ENCODE peak calls at places on chromosomes 2 and 18, in seven cellular contexts. U is uterus, M is globus pallidus, P is cardiac fibroblast, I is Peyer's patch, H is fibroblast of pulmonary artery, F is hepatic stellate cell. R is an unnamed sample.

GRCh38 chr2:38716185-38716584 is 35.0 kb downstream of the SRSF7 start:
- DNase-seq in U (no peak), M (no peak), P (peak), I (no peak), H (peak), F (no peak), R (no peak)

GRCh38 chr2:38750011-38750792 is 959 bp downstream of the SRSF7 start:
- DNase-seq in U (peak), M (peak), P (peak), I (peak), H (peak), F (peak), R (peak)

GRCh38 chr2:85853499-85854165 is 35.2 kb downstream of the ST3GAL5 start:
- DNase-seq in U (no peak), M (no peak), P (no peak), I (no peak), H (no peak), F (no peak), R (no peak)

GRCh38 chr2:69214898-69215297 is 172.1 kb downstream of the GFPT1 start:
- DNase-seq in U (no peak), M (peak), P (peak), I (no peak), H (peak), F (no peak), R (no peak)

GRCh38 chr2:126756125-126756524 is 100.2 kb downstream of the GYPC start:
- DNase-seq in U (no peak), M (no peak), P (no peak), I (peak), H (no peak), F (no peak), R (no peak)

GRCh38 chr2:66555076-66555475 is 120.2 kb downstream of the MEIS1 start:
- DNase-seq in U (no peak), M (no peak), P (peak), I (no peak), H (peak), F (no peak), R (no peak)

GRCh38 chr2:74003494-74004211 is 18.9 kb downstream of the TET3 start:
- DNase-seq in U (peak), M (no peak), P (peak), I (peak), H (peak), F (peak), R (no peak)

GRCh38 chr2:178295115-178295514 is 100.8 kb downstream of the OSBPL6 start:
- DNase-seq in U (no peak), M (no peak), P (no peak), I (no peak), H (no peak), F (no peak), R (no peak)

GRCh38 chr18:45625596-45625995 is 10.3 kb downstream of the SLC14A2 start:
- DNase-seq in U (no peak), M (no peak), P (no peak), I (no peak), H (no peak), F (no peak), R (no peak)

GRCh38 chr2:108239786-108240185 is at the start of gene SULT1C3:
- DNase-seq in U (no peak), M (no peak), P (no peak), I (peak), H (no peak), F (no peak), R (no peak)

GRCh38 chr2:105977212-105977611 is 216.9 kb downstream of the UXS1 start:
- DNase-seq in U (no peak), M (no peak), P (peak), I (peak), H (peak), F (peak), R (peak)

GRCh38 chr2:8352300-8352699 is 329.6 kb upstream of the ID2 start:
- DNase-seq in U (no peak), M (no peak), P (no peak), I (no peak), H (no peak), F (no peak), R (no peak)

GRCh38 chr2:187369471-187369870 is 78.6 kb downstream of the CALCRL start:
- DNase-seq in U (no peak), M (no peak), P (no peak), I (no peak), H (no peak), F (no peak), R (no peak)

GRCh38 chr18:75884728-75885127 is 457.2 kb upstream of the SMIM21 start:
- DNase-seq in U (no peak), M (no peak), P (peak), I (no peak), H (no peak), F (no peak), R (no peak)

GRCh38 chr18:59540356-59540755 is 156.9 kb downstream of the CCBE1 start:
- DNase-seq in U (no peak), M (no peak), P (peak), I (no peak), H (peak), F (no peak), R (no peak)

GRCh38 chr2:224952942-224953657 is 89.2 kb downstream of the DOCK10 start:
- DNase-seq in U (no peak), M (no peak), P (no peak), I (peak), H (no peak), F (no peak), R (no peak)

GRCh38 chr2:68734688-68735525 is at the start of gene ARHGAP25:
- DNase-seq in U (no peak), M (peak), P (no peak), I (peak), H (no peak), F (no peak), R (no peak)

GRCh38 chr2:126788113-126788512 is 110.6 kb upstream of the TEX51 start:
- DNase-seq in U (peak), M (no peak), P (no peak), I (no peak), H (no peak), F (no peak), R (no peak)

GRCh38 chr2:37614061-37614802 is 57.2 kb downstream of the CDC42EP3 start:
- DNase-seq in U (peak), M (no peak), P (peak), I (no peak), H (peak), F (peak), R (peak)

GRCh38 chr2:143907801-143908200 is 612.1 kb downstream of the ZEB2 start:
- DNase-seq in U (no peak), M (no peak), P (peak), I (no peak), H (peak), F (no peak), R (no peak)

GRCh38 chr2:23354554-23354953 is 30.4 kb upstream of the KLHL29 start:
- DNase-seq in U (no peak), M (no peak), P (no peak), I (no peak), H (no peak), F (no peak), R (no peak)